ENCODE peak calls at places on chromosomes 11 and 22, in eight cellular contexts. F is GM04504; T is NCI-H1694 treated with DMSO at 0.1 percent for 48 hours; O is mesothelial cell of epicardium; Q is NCI-H748 treated with DMSO at 0.1 percent for 48 hours; X is stimulated activated CD4-positive, alpha-beta T cell treated with anti-CD3 and anti-CD28 coated beads, Interleukin-2, amount 100 ng/mL, for 4 hours; G is T-helper 2 cell; M is activated T-cell treated with anti-CD3 and anti-CD28 coated beads for 1 hour. J is an unnamed sample.

GRCh38 chr11:62911137-62912130 is 9.7 kb downstream of the CHRM1 start:
- DNase-seq in F (no peak), T (no peak), O (no peak), Q (no peak), X (no peak), G (no peak), M (no peak), J (no peak)

GRCh38 chr22:47918276-47918928 is 1156.0 kb downstream of the TBC1D22A start:
- DNase-seq in F (no peak), T (no peak), O (no peak), Q (no peak), X (no peak), G (no peak), M (peak), J (no peak)

GRCh38 chr11:128341280-128341679 is 246.1 kb downstream of the ETS1 start:
- DNase-seq in F (no peak), T (no peak), O (no peak), Q (no peak), X (no peak), G (no peak), M (peak), J (no peak)

GRCh38 chr11:45285931-45286632 is at the start of gene SYT13:
- DNase-seq in F (no peak), T (no peak), O (peak), Q (no peak), X (no peak), G (no peak), M (no peak), J (no peak)

GRCh38 chr11:108117746-108118371 is 3.5 kb upstream of the ACAT1 start:
- DNase-seq in F (no peak), T (peak), O (no peak), Q (peak), X (no peak), G (no peak), M (no peak), J (no peak)

GRCh38 chr11:23021287-23021863 is 161.1 kb upstream of the CCDC179 start:
- DNase-seq in F (peak), T (no peak), O (no peak), Q (no peak), X (no peak), G (no peak), M (no peak), J (no peak)

GRCh38 chr22:23181763-23182288 is 1.5 kb downstream of the BCR start:
- DNase-seq in F (no peak), T (no peak), O (no peak), Q (no peak), X (no peak), G (no peak), M (no peak), J (no peak)

GRCh38 chr22:17476838-17477237 is 86.5 kb upstream of the SLC25A18 start:
- DNase-seq in F (no peak), T (no peak), O (no peak), Q (no peak), X (no peak), G (no peak), M (no peak), J (no peak)

GRCh38 chr11:70697701-70698100 is 299.4 kb downstream of the CTTN start:
- DNase-seq in F (no peak), T (no peak), O (no peak), Q (no peak), X (no peak), G (no peak), M (no peak), J (no peak)

GRCh38 chr11:112785104-112785503 is 176.1 kb upstream of the NCAM1 start:
- DNase-seq in F (no peak), T (no peak), O (no peak), Q (no peak), X (no peak), G (no peak), M (no peak), J (no peak)

GRCh38 chr11:26992031-26992541 is 1.8 kb upstream of the FIBIN start:
- DNase-seq in F (peak), T (no peak), O (no peak), Q (no peak), X (no peak), G (no peak), M (no peak), J (no peak)